ENCODE peak calls at places on chromosomes 2 and 18, in seven cellular contexts. C is neural progenitor cell, B is PC-9, K is endothelial cell of umbilical vein, U is GM23338, G is GM12878, J is GM23248. P is an unnamed sample.

GRCh38 chr2:75870654-75871137 is 160.0 kb upstream of the GCFC2 start:
- DNase-seq in U (peak; percentile 31), J (no peak), C (peak; percentile 4), G (no peak), K (no peak), B (no peak), P (no peak)

GRCh38 chr2:135056790-135057189 is 4.7 kb downstream of the RAB3GAP1 start:
- DNase-seq in J (peak; percentile 24), B (peak; percentile 34), K (no peak), C (no peak), G (no peak), U (peak; percentile 12), P (no peak)

GRCh38 chr18:9066358-9066757 is 36.1 kb upstream of the NDUFV2 start:
- DNase-seq in J (no peak), K (no peak), C (no peak), U (no peak), B (no peak), G (no peak), P (no peak)

GRCh38 chr2:12717988-12718661 is 1.4 kb downstream of the TRIB2 start:
- DNase-seq in K (peak; percentile 63), U (peak; percentile 46), C (peak; percentile 69), J (peak; percentile 65), G (no peak), B (peak; percentile 30), P (peak; percentile 55)

GRCh38 chr2:88692187-88692586 is 714 bp downstream of the RPIA start:
- DNase-seq in U (peak; percentile 53), K (no peak), G (no peak), C (no peak), B (no peak), J (peak; percentile 56), P (peak; percentile 58)

GRCh38 chr2:132681766-132682165 is 11.8 kb upstream of the LYPD1 start:
- DNase-seq in B (no peak), C (no peak), J (no peak), U (no peak), K (peak; percentile 37), G (no peak), P (no peak)

GRCh38 chr2:9753276-9753600 is 90.0 kb upstream of the TAF1B start:
- DNase-seq in U (no peak), K (peak; percentile 84), C (peak; percentile 42), B (peak; percentile 96), J (peak; percentile 98), G (peak; percentile 69), P (no peak)

GRCh38 chr2:175256806-175257585 is 75.5 kb upstream of the ATP5MC3 start:
- DNase-seq in J (no peak), G (no peak), C (no peak), B (no peak), U (no peak), K (no peak), P (no peak)

GRCh38 chr2:61013382-61013781 is 4.1 kb upstream of the PEX13 start:
- DNase-seq in B (no peak), J (no peak), U (no peak), G (no peak), K (no peak), C (no peak), P (no peak)

GRCh38 chr2:45011621-45012602 is 2.7 kb upstream of the SIX2 start:
- DNase-seq in C (no peak), U (no peak), G (no peak), J (peak; percentile 28), K (no peak), B (no peak), P (no peak)

GRCh38 chr2:74540291-74540690 is 10.6 kb downstream of the HTRA2 start:
- DNase-seq in B (no peak), U (no peak), G (no peak), K (no peak), C (no peak), J (peak; percentile 86), P (no peak)

GRCh38 chr2:20443276-20443920 is 3.5 kb upstream of the RHOB start:
- DNase-seq in U (peak; percentile 67), C (peak; percentile 63), G (no peak), B (peak; percentile 71), K (peak; percentile 86), J (peak; percentile 62), P (no peak)

GRCh38 chr2:146213674-146214073 is 1631.2 kb upstream of the ACVR2A start:
- DNase-seq in G (no peak), U (no peak), K (no peak), B (no peak), C (no peak), J (no peak), P (no peak)

GRCh38 chr18:70243131-70243530 is 37.6 kb upstream of the RTTN start:
- DNase-seq in U (no peak), B (peak; percentile 89), K (no peak), C (no peak), J (no peak), G (no peak), P (no peak)

GRCh38 chr2:207399301-207399700 is 130.5 kb upstream of the CREB1 start:
- DNase-seq in U (no peak), G (no peak), B (no peak), K (no peak), J (no peak), C (peak; percentile 62), P (no peak)

GRCh38 chr2:21467910-21468309 is 344.1 kb downstream of the TDRD15 start:
- DNase-seq in B (no peak), U (peak; percentile 9), C (no peak), G (peak; percentile 4), J (no peak), K (no peak), P (no peak)

GRCh38 chr2:232486558-232487384 is 863 bp downstream of the ECEL1 start:
- DNase-seq in U (peak; percentile 36), C (no peak), G (no peak), J (no peak), B (no peak), K (no peak), P (no peak)
- TF ChIP-seq EZH2 in U (peak; percentile 79), C (peak; percentile 83), G (no peak), J (peak; percentile 94), B (no peak), K (no peak), P (no peak)

GRCh38 chr18:908631-909621 is 4.3 kb downstream of the ADCYAP1 start:
- DNase-seq in J (peak; percentile 6), G (no peak), U (peak; percentile 80), K (no peak), B (no peak), C (peak; percentile 73), P (no peak)
- TF ChIP-seq EZH2 in J (no peak), G (no peak), U (peak; percentile 95), K (peak; percentile 89), B (no peak), C (peak; percentile 94), P (no peak)

DNA sequence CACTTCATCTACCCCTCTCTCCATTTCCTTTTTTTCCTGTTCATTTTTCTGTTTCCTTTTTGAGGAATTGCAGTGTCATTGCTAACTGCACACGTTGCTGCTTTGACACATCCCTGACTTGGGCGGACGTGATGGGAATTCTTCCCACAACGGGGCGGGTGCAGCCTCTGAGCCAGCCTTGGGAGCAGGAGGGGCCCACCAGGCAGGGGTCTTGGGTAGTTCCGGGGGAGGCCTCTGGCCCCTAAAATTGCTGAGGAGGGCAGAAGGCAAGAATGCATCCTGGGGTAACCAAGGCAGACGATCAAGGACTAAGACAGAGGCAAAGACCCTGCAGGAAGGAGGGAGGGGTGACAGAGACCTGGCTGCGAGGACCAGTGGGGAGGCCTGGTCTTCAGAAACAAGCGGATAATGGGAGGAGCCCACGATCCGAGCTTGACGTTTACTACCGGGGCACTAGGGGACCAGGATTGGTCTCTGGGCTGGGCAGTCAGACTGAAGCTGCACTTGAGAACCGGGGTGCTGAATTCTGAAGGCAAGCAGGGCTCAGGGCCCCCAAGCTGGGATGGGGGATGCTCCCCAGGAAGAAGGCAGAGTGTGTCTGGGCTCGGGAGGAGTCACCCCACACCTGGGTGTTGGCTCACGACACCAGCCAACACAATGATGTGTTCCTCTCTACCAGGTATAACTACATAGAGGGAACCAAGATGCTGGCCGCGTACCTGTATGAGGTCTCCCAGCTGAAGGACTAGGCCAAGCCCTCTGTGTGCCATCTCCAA is 14.8 kb upstream of the CNDP1 start:
- DNase-seq in U (no peak), K (no peak), B (no peak), G (no peak), J (no peak), C (no peak), P (no peak)
- TF ChIP-seq EZH2 in U (no peak), K (no peak), B (no peak), G (no peak), J (no peak), C (no peak), P (no peak)

GRCh38 chr18:26654173-26655009 is 106.0 kb upstream of the KCTD1 start:
- DNase-seq in K (peak; percentile 4), C (no peak), J (no peak), U (no peak), G (no peak), B (no peak), P (no peak)
- TF ChIP-seq EZH2 in K (no peak), C (no peak), J (no peak), U (no peak), G (peak; percentile 24), B (no peak), P (no peak)

GRCh38 chr2:219059375-219059724 is 1.4 kb downstream of the IHH start:
- DNase-seq in G (no peak), U (peak; percentile 24), B (no peak), C (peak; percentile 32), K (no peak), J (peak; percentile 20), P (no peak)

GRCh38 chr2:219059725-219060682 is 717 bp downstream of the IHH start:
- DNase-seq in J (peak; percentile 24), C (peak; percentile 31), G (no peak), K (no peak), U (peak; percentile 54), B (no peak), P (no peak)

GRCh38 chr2:219057709-219058540 is 2.8 kb downstream of the IHH start:
- DNase-seq in G (no peak), B (no peak), U (peak; percentile 87), C (peak; percentile 92), J (peak; percentile 82), K (peak; percentile 60), P (peak; percentile 66)

GRCh38 chr2:219058541-219059374 is 2.0 kb downstream of the IHH start:
- DNase-seq in K (no peak), G (no peak), C (peak; percentile 57), J (peak; percentile 44), B (no peak), U (peak; percentile 52), P (no peak)

GRCh38 chr2:219060821-219061791 is at the start of gene IHH:
- DNase-seq in G (no peak), U (peak; percentile 74), C (peak; percentile 58), K (no peak), B (no peak), J (peak; percentile 35), P (no peak)
- TF ChIP-seq EZH2 in G (peak; percentile 23), U (peak; percentile 87), C (peak; percentile 83), K (peak; percentile 97), B (no peak), J (peak; percentile 93), P (no peak)

DNA sequence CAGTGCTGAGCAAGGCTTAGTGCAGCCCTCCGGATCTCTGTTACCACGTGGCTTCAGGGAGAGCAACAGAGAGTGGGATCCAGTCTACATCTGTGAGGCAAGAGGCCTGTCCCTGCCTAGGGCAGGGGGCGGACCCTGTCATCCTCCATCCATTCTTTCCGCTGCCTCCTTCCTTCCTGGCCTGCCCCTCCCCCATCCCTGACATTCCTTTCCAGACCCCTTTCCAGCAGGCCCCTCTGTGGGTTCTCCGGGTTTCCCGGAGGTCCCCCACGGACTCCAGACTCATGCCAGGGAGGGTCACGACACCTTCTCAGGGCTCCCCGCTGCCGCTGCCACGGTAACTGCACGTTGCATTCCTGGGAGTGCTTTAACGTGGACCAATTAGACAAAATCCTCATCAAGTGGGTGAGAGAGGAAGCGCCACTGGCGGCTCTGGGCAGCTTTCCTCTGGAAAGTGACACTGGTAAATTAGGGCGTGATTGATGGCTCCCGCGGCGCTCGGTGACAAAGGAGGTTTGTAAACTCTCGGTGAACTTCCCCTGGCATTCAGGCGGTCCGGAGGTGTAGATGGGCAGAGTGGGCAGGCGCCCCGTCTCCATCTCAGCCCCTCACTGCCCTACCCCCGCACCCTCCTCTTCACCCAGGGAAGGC is 11.4 kb downstream of the ATOH8 start:
- DNase-seq in K (peak; percentile 30), U (peak; percentile 78), J (peak; percentile 5), B (no peak), G (no peak), C (peak; percentile 92), P (no peak)
- TF ChIP-seq EZH2 in K (no peak), U (no peak), J (no peak), B (no peak), G (no peak), C (peak; percentile 32), P (no peak)